ENCODE peak calls at places on chromosome X, in ten cellular contexts. One of them, this sample, is unnamed.

GRCh38 chrX:13898084-13898483 is 81.2 kb upstream of the GPM6B start:
- DNase-seq in MCF 10A: peak
- DNase-seq in H4: peak
- DNase-seq in A549: peak
- DNase-seq in islet precursor cell: no peak
- DNase-seq in CD8-positive, alpha-beta memory T cell: no peak
- DNase-seq in IMR-90: peak
- DNase-seq in transverse colon: no peak
- DNase-seq in hippocampal formation: no peak
- DNase-seq in right atrium auricular region: no peak
- DNase-seq in this sample: peak

GRCh38 chrX:139204903-139205667 is 325.5 kb upstream of the F9 start:
- DNase-seq in islet precursor cell: peak
- DNase-seq in IMR-90: no peak
- DNase-seq in A549: peak
- DNase-seq in hippocampal formation: no peak
- DNase-seq in right atrium auricular region: no peak
- DNase-seq in transverse colon: peak
- DNase-seq in H4: peak
- DNase-seq in CD8-positive, alpha-beta memory T cell: no peak
- DNase-seq in MCF 10A: peak
- DNase-seq in this sample: no peak

GRCh38 chrX:7069556-7069955 is 78.0 kb upstream of the STS start:
- DNase-seq in IMR-90: no peak
- DNase-seq in A549: no peak
- DNase-seq in MCF 10A: no peak
- DNase-seq in hippocampal formation: no peak
- DNase-seq in CD8-positive, alpha-beta memory T cell: no peak
- DNase-seq in right atrium auricular region: no peak
- DNase-seq in islet precursor cell: no peak
- DNase-seq in H4: no peak
- DNase-seq in transverse colon: no peak
- DNase-seq in this sample: peak

GRCh38 chrX:1390621-1391369 is 1.1 kb downstream of the SLC25A6 start:
- DNase-seq in hippocampal formation: no peak
- DNase-seq in transverse colon: peak
- DNase-seq in CD8-positive, alpha-beta memory T cell: no peak
- DNase-seq in A549: no peak
- DNase-seq in right atrium auricular region: peak
- DNase-seq in H4: no peak
- DNase-seq in IMR-90: no peak
- DNase-seq in islet precursor cell: peak
- DNase-seq in MCF 10A: no peak
- DNase-seq in this sample: no peak

GRCh38 chrX:74371823-74372222 is 49.5 kb upstream of the SLC16A2 start:
- DNase-seq in hippocampal formation: no peak
- DNase-seq in MCF 10A: peak
- DNase-seq in H4: no peak
- DNase-seq in A549: no peak
- DNase-seq in right atrium auricular region: no peak
- DNase-seq in transverse colon: no peak
- DNase-seq in islet precursor cell: no peak
- DNase-seq in CD8-positive, alpha-beta memory T cell: no peak
- DNase-seq in IMR-90: no peak
- DNase-seq in this sample: no peak

GRCh38 chrX:55710701-55711100 is 6.8 kb upstream of the RRAGB start:
- DNase-seq in right atrium auricular region: no peak
- DNase-seq in MCF 10A: peak
- DNase-seq in transverse colon: no peak
- DNase-seq in H4: peak
- DNase-seq in hippocampal formation: no peak
- DNase-seq in IMR-90: no peak
- DNase-seq in CD8-positive, alpha-beta memory T cell: no peak
- DNase-seq in A549: peak
- DNase-seq in islet precursor cell: no peak
- DNase-seq in this sample: peak

GRCh38 chrX:20061869-20062254 is 54.8 kb downstream of the MAP7D2 start:
- DNase-seq in A549: no peak
- DNase-seq in CD8-positive, alpha-beta memory T cell: no peak
- DNase-seq in IMR-90: peak
- DNase-seq in islet precursor cell: no peak
- DNase-seq in transverse colon: no peak
- DNase-seq in hippocampal formation: no peak
- DNase-seq in MCF 10A: peak
- DNase-seq in H4: peak
- DNase-seq in right atrium auricular region: no peak
- DNase-seq in this sample: no peak

GRCh38 chrX:136781180-136781797 is 557 bp upstream of the ARHGEF6 start:
- DNase-seq in IMR-90: no peak
- DNase-seq in H4: no peak
- DNase-seq in hippocampal formation: no peak
- DNase-seq in MCF 10A: no peak
- DNase-seq in right atrium auricular region: no peak
- DNase-seq in transverse colon: no peak
- DNase-seq in islet precursor cell: no peak
- DNase-seq in A549: no peak
- DNase-seq in CD8-positive, alpha-beta memory T cell: no peak
- DNase-seq in this sample: no peak

GRCh38 chrX:107204063-107204605 is 2.1 kb downstream of the NUP62CL start:
- DNase-seq in transverse colon: peak
- DNase-seq in islet precursor cell: no peak
- DNase-seq in A549: peak
- DNase-seq in right atrium auricular region: no peak
- DNase-seq in MCF 10A: no peak
- DNase-seq in CD8-positive, alpha-beta memory T cell: no peak
- DNase-seq in IMR-90: no peak
- DNase-seq in H4: no peak
- DNase-seq in hippocampal formation: no peak
- DNase-seq in this sample: no peak

GRCh38 chrX:6468716-6469115 is 66.2 kb downstream of the VCX3A start:
- DNase-seq in CD8-positive, alpha-beta memory T cell: no peak
- DNase-seq in A549: peak
- DNase-seq in transverse colon: no peak
- DNase-seq in hippocampal formation: no peak
- DNase-seq in MCF 10A: no peak
- DNase-seq in right atrium auricular region: no peak
- DNase-seq in IMR-90: no peak
- DNase-seq in islet precursor cell: no peak
- DNase-seq in H4: peak
- DNase-seq in this sample: peak